ENCODE peak calls at places on chromosomes 3 and 15, in six cellular contexts. O is esophagus squamous epithelium, E is stomach, V is transverse colon, K is right lobe of liver, S is sigmoid colon. J is an unnamed sample.

GRCh38 chr3:36408146-36408545 is 27.8 kb downstream of the STAC start:
- DNase-seq in E (no peak), K (no peak), O (no peak), V (no peak), S (no peak), J (no peak)

GRCh38 chr3:46892285-46893145 is 15.0 kb downstream of the PTH1R start:
- DNase-seq in K (peak), O (no peak), E (peak), S (peak), V (peak), J (peak)

GRCh38 chr3:70982700-70983140 is 600.8 kb downstream of the FOXP1 start:
- DNase-seq in V (no peak), K (no peak), O (no peak), S (peak), E (peak), J (peak)

GRCh38 chr3:132222868-132223538 is 94.2 kb upstream of the ACP3 start:
- DNase-seq in K (no peak), O (no peak), S (no peak), V (no peak), E (no peak), J (no peak)

GRCh38 chr3:24598691-24599090 is 104.0 kb upstream of the THRB start:
- DNase-seq in V (no peak), S (no peak), E (no peak), O (no peak), K (no peak), J (no peak)

GRCh38 chr3:160661660-160662059 is 15.3 kb upstream of the ARL14 start:
- DNase-seq in O (no peak), S (no peak), V (no peak), E (no peak), K (no peak), J (no peak)

GRCh38 chr3:170749765-170750477 is 120.1 kb downstream of the RPL22L1 start:
- DNase-seq in S (no peak), E (no peak), O (no peak), V (no peak), K (no peak), J (no peak)

GRCh38 chr3:149638401-149639092 is 19.3 kb downstream of the WWTR1 start:
- DNase-seq in O (no peak), V (no peak), S (no peak), K (no peak), E (no peak), J (no peak)

GRCh38 chr15:71790081-71790480 is 20.3 kb upstream of the NR2E3 start:
- DNase-seq in V (no peak), O (no peak), K (no peak), S (peak), E (peak), J (no peak)

GRCh38 chr3:191792580-191792979 is 331.6 kb downstream of the PYDC2 start:
- DNase-seq in K (no peak), S (no peak), O (no peak), E (no peak), V (no peak), J (no peak)

GRCh38 chr3:188133646-188134045 is 20.3 kb upstream of the LPP start:
- DNase-seq in O (no peak), K (no peak), S (no peak), E (no peak), V (no peak), J (no peak)

GRCh38 chr3:46564190-46565112 is 1.7 kb downstream of the LRRC2 start:
- DNase-seq in V (no peak), E (no peak), O (no peak), K (no peak), S (no peak), J (peak)

GRCh38 chr3:53170325-53171108 is 9.5 kb downstream of the PRKCD start:
- DNase-seq in V (peak), S (no peak), O (no peak), K (no peak), E (no peak), J (peak)

GRCh38 chr3:146184616-146185015 is 23.6 kb upstream of the PLOD2 start:
- DNase-seq in E (peak), V (no peak), S (no peak), K (no peak), O (no peak), J (no peak)

GRCh38 chr15:60827492-60827891 is 348.6 kb upstream of the ICE2 start:
- DNase-seq in O (no peak), E (no peak), V (no peak), K (no peak), S (no peak), J (no peak)

GRCh38 chr3:97882975-97883598 is 61.3 kb downstream of the CRYBG3 start:
- DNase-seq in E (peak), V (no peak), O (no peak), K (no peak), S (no peak), J (no peak)

GRCh38 chr15:83475551-83475950 is 28.4 kb downstream of the SH3GL3 start:
- DNase-seq in S (no peak), K (no peak), O (no peak), E (no peak), V (no peak), J (no peak)

GRCh38 chr3:158718490-158719170 is 13.6 kb downstream of the RARRES1 start:
- DNase-seq in O (no peak), V (peak), K (no peak), S (no peak), E (no peak), J (no peak)

GRCh38 chr15:98873441-98874218 is 134.0 kb downstream of the PGPEP1L start:
- DNase-seq in V (no peak), E (no peak), K (no peak), O (no peak), S (no peak), J (no peak)

GRCh38 chr15:85592148-85592547 is 202.6 kb downstream of the KLHL25 start:
- DNase-seq in E (no peak), K (no peak), O (no peak), S (no peak), V (no peak), J (no peak)

GRCh38 chr15:30791239-30791638 is 112.5 kb upstream of the FAN1 start:
- DNase-seq in K (no peak), S (no peak), E (no peak), O (no peak), V (no peak), J (no peak)

GRCh38 chr3:107377151-107377550 is at the start of gene CCDC54:
- DNase-seq in O (no peak), K (no peak), V (no peak), E (no peak), S (no peak), J (no peak)

DNA sequence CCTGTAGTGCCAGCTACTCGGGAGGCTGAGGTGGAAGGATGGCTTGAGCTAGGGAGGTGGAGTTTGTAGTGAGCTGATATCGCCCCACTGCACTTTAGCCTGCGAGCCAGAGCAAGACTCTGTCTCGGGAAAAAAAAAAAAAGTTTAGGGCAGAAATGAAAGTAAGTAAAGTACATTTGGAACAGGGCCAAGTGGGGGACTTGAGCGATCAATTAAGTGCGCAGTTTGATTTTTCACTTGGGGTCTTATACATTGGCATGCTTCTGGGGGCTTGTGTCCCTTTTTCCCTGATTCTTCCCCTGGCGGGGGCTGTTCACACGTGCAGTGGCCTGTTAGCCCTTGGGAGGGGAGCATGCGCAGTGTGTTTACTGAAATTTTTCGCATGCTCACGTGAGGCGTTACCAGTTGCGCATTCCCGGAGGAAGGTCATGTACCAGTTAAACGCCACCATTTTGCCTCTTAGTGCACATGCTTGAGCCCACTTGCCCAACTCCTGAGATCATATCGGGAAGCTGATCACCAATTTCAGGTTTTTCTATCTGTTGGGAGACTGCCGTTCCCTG is 42.0 kb downstream of the GALNT15 start:
- DNase-seq in V (no peak), K (no peak), E (no peak), O (no peak), S (no peak), J (no peak)
- TF ChIP-seq CTCF in V (no peak), K (no peak), E (no peak), O (no peak), S (no peak), J (no peak)

GRCh38 chr3:81743096-81744025 is 18.1 kb downstream of the GBE1 start:
- DNase-seq in E (no peak), O (no peak), S (peak), V (no peak), K (no peak), J (no peak)
- TF ChIP-seq POLR2A in E (no peak), O (no peak), S (no peak), V (no peak), K (no peak), J (no peak)

GRCh38 chr3:33030246-33030645 is 66.7 kb downstream of the GLB1 start:
- DNase-seq in V (no peak), E (no peak), S (no peak), K (no peak), O (no peak), J (no peak)
- H3K4me3 ChIP-seq in V (no peak), E (no peak), S (no peak), K (no peak), O (no peak), J (no peak)

DNA sequence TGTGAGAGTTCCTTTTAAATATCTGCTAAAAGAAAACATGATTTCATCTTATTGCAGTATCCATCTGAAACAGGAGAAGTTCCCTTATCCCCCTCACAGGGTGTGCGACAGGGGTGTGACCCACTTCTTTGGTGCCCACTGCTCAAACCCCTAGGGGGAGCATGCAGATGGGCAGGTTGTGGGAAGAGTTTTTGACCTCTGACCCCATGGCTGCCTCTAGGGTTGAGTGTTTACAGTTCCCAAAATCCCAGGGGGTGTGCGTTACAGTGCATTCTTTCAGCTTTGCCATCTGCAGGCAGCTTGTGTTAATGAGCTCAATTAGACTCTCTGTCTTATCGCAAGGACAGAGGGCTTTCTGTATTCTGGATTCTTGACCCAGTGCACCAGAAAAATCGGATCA is 443.2 kb upstream of the FRG2C start:
- DNase-seq in S (no peak), E (no peak), K (no peak), O (no peak), V (no peak), J (no peak)
- TF ChIP-seq CTCF in S (no peak), E (no peak), K (no peak), O (no peak), V (no peak), J (no peak)

GRCh38 chr3:180875071-180875698 is 37.3 kb upstream of the FXR1 start:
- DNase-seq in K (no peak), S (no peak), E (no peak), O (no peak), V (no peak), J (no peak)

GRCh38 chr3:180871901-180872300 is 40.6 kb upstream of the FXR1 start:
- DNase-seq in S (no peak), V (no peak), O (no peak), E (no peak), K (no peak), J (no peak)

DNA sequence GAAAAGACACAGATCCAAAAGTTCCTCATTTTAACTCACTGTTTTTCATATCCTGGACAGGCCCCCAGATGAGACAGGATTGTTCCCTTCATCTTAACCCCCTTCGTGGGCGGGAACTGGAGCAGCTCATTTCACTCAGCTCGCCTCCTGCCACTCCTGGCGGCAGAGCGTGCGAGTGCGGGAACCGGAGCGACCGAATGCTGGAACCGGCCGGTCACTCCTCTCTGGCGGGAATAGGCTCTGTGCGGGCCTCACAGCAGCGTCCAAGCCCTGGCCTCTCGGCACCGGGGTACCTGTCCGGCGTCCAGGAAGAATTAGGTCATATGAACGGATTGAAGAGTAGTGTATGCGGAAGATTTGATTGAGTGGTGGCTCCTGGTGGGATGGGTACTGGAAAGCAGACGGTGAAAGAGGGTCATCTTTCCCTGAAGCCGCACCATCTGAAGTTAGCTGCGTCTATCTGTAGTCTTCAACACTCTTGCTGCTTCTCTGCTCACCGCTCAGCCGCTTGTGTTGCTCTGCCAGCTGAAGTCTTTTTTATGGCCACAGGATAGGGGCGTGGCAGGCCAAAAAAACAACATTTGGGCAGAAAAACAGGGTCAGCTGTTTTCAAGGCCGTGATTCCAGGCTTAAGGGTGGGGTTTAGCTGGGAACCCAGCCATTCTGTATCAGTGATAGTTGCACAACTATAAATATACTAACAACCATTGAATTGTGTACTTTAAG is 42.3 kb upstream of the FXR1 start:
- DNase-seq in O (no peak), V (peak), S (peak), E (no peak), K (peak), J (peak)
- TF ChIP-seq POLR2A in O (no peak), V (no peak), S (no peak), E (no peak), K (no peak), J (no peak)

DNA sequence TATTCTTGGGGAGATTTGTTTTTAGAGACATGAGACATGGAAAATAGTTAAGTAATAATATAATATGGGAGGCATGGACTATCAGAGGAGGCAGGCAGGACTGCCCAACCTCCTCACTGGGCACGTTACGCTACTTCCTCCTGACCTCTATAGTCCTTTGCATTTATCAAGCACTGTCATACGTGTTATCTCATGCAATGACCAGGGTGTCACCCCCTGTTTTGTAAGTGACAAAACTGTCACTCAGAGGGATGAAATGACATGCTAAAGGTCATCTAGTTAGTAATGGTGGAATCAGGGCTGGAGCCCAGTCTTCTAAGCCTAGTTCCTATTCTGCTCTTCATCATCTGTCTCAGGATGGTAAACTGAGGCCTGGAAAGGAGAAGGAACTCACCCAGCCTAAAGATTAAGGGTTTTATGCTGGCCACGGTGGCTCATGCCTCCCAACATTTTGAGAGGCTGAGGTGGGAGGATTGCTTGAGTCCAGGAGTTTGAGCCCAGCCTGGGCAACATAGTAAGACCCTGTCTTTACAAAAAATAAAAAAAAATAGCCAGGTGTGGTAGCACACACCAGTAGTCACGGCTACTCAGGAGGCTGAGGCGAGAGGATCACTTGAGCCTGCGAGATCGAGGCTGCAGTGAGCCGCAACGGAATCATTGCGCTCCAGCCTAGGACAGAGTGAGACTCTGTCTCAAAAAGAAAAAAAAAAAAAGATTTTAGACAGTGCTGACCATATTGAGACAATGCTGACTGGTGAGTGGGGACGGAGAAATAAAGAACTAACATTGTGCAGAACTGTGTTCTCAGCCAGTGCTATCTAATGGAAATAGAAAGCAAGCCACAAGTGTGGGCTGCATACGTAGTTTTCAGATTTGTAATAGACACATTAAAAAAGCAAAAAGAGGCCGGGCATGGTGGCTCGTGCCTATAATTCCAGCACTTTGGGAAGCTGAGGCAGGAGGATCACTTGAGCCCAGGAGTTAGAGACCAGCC is 67.0 kb downstream of the ST6GAL1 start:
- DNase-seq in E (no peak), O (no peak), V (no peak), K (no peak), S (no peak), J (no peak)
- H3K4me3 ChIP-seq in E (no peak), O (no peak), V (no peak), K (no peak), S (no peak), J (no peak)

DNA sequence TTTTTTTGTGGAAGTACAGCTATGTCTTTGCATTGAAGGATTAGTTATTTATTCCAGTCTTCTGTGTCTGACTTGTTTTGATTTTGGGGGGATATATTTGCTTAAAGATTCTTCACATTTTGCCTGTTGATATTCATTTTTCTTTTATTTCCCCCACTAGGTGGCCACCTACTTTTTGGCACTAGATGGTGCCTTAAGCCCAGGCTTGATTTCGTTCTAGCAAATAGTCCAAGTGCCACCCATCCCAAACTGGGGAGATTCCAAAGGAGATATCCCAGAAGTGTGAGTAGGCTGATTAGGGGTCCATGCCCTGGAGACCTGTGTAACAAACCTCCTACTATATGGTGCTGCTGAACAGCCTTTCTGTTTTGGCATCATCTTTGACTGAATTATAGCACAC is 80.0 kb upstream of the SPATA16 start:
- DNase-seq in K (no peak), V (no peak), O (no peak), E (no peak), S (no peak), J (no peak)
- TF ChIP-seq CTCF in K (no peak), V (no peak), O (no peak), E (no peak), S (no peak), J (peak)

GRCh38 chr3:48240711-48241491 is at the start of gene ZNF589:
- DNase-seq in K (peak), E (peak), O (peak), S (peak), V (peak), J (peak)
- TF ChIP-seq POLR2A in K (peak), E (no peak), O (no peak), S (peak), V (peak), J (peak)

GRCh38 chr15:81299630-81300273 is 24.2 kb downstream of the STARD5 start:
- DNase-seq in S (no peak), O (no peak), E (no peak), K (no peak), V (no peak), J (no peak)
- H3K4me3 ChIP-seq in S (no peak), O (peak), E (peak), K (peak), V (peak), J (no peak)

GRCh38 chr3:156472150-156472549 is 82.8 kb downstream of the SSR3 start:
- DNase-seq in K (no peak), E (no peak), V (no peak), S (no peak), O (no peak), J (no peak)

GRCh38 chr3:156477306-156477705 is 77.6 kb downstream of the SSR3 start:
- DNase-seq in O (no peak), K (no peak), E (no peak), V (no peak), S (no peak), J (no peak)

GRCh38 chr3:156471431-156471830 is 83.5 kb downstream of the SSR3 start:
- DNase-seq in V (no peak), S (no peak), K (no peak), E (no peak), O (no peak), J (no peak)

GRCh38 chr3:156473341-156473740 is 81.6 kb downstream of the SSR3 start:
- DNase-seq in S (no peak), V (no peak), O (no peak), E (no peak), K (no peak), J (no peak)

DNA sequence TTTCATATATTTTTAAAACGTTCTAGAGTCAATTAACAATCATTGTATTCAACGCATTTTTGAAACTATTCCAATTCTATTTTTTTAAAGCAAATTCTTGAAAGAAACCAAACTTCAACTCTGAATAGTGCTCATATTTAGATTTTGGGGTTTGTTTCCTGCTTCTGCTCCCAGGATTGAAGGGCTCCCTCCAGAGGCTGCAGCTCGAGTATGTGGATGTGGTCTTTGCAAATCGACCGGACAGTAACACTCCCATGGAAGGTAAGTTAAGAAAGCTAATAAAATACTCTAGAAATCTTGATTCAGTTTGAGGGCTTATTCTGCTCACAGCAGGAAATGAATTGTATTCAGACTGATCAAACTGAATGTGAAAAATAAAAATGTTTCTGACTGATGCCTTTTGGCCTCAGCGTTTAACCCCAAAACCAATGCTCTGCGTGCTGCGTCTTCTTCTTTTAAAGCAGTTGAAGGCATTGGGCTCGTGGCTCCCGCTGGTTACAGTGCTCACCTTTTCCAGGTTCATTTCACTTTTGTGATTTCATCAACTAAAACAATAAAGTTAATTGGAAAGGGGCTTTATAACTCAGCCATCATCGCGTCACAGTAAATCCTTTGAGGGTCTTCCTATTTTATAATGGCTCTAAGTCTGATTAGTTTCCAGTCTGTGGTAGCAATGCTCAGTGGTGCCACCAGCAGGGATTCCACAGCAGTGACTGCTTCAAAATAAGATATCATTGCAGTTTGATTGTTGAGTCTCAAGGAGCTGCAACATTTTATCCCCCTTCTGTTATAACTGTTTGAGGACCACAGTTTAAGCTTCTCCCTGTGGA is 80.1 kb downstream of the SSR3 start:
- DNase-seq in K (no peak), V (no peak), E (no peak), O (no peak), S (no peak), J (no peak)
- TF ChIP-seq CTCF in K (peak), V (no peak), E (no peak), O (peak), S (no peak), J (no peak)